ENCODE peak calls at places on chromosome 21, in seven cellular contexts. One of them, this sample, is unnamed.

GRCh38 chr21:38875694-38876492 is 70.2 kb downstream of the ETS2 start:
- DNase-seq in K562: no peak
- DNase-seq in left lung: no peak
- DNase-seq in heart left ventricle: no peak
- DNase-seq in NT2/D1: no peak
- DNase-seq in A673: no peak
- DNase-seq in HAP-1: no peak
- DNase-seq in this sample: no peak

GRCh38 chr21:41418956-41419680 is 6.9 kb upstream of the MX1 start:
- DNase-seq in K562: no peak
- DNase-seq in left lung: no peak
- DNase-seq in heart left ventricle: no peak
- DNase-seq in NT2/D1: no peak
- DNase-seq in A673: no peak
- DNase-seq in HAP-1: no peak
- DNase-seq in this sample: no peak

GRCh38 chr21:33541756-33542639 is at the start of gene GART:
- DNase-seq in K562: peak; percentile 86
- DNase-seq in left lung: peak; percentile 96
- DNase-seq in heart left ventricle: peak; percentile 86
- DNase-seq in NT2/D1: peak; percentile 83
- DNase-seq in A673: peak; percentile 90
- DNase-seq in HAP-1: peak; percentile 92
- DNase-seq in this sample: peak; percentile 89

GRCh38 chr21:41398831-41399230 is 27.2 kb upstream of the MX1 start:
- DNase-seq in K562: no peak
- DNase-seq in left lung: no peak
- DNase-seq in heart left ventricle: no peak
- DNase-seq in NT2/D1: no peak
- DNase-seq in A673: no peak
- DNase-seq in HAP-1: no peak
- DNase-seq in this sample: no peak

GRCh38 chr21:25735221-25735894 is 586 bp downstream of the GABPA start:
- DNase-seq in K562: peak; percentile 74
- DNase-seq in left lung: peak; percentile 94
- DNase-seq in heart left ventricle: peak; percentile 94
- DNase-seq in NT2/D1: peak; percentile 90
- DNase-seq in A673: peak; percentile 95
- DNase-seq in HAP-1: peak; percentile 94
- DNase-seq in this sample: peak; percentile 96

GRCh38 chr21:33659550-33659949 is 17.2 kb downstream of the ITSN1 start:
- DNase-seq in K562: no peak
- DNase-seq in left lung: no peak
- DNase-seq in heart left ventricle: no peak
- DNase-seq in NT2/D1: no peak
- DNase-seq in A673: no peak
- DNase-seq in HAP-1: no peak
- DNase-seq in this sample: no peak

GRCh38 chr21:40717008-40717407 is 129.9 kb downstream of the DSCAM start:
- DNase-seq in K562: no peak
- DNase-seq in left lung: no peak
- DNase-seq in heart left ventricle: no peak
- DNase-seq in NT2/D1: no peak
- DNase-seq in A673: no peak
- DNase-seq in HAP-1: no peak
- DNase-seq in this sample: no peak

GRCh38 chr21:39955326-39955725 is 88.1 kb downstream of the PCP4 start:
- DNase-seq in K562: no peak
- DNase-seq in left lung: no peak
- DNase-seq in heart left ventricle: no peak
- DNase-seq in NT2/D1: no peak
- DNase-seq in A673: no peak
- DNase-seq in HAP-1: no peak
- DNase-seq in this sample: no peak

GRCh38 chr21:33650929-33651505 is 8.7 kb downstream of the ITSN1 start:
- DNase-seq in K562: no peak
- DNase-seq in left lung: no peak
- DNase-seq in heart left ventricle: no peak
- DNase-seq in NT2/D1: no peak
- DNase-seq in A673: no peak
- DNase-seq in HAP-1: no peak
- DNase-seq in this sample: no peak

GRCh38 chr21:31929548-31929947 is 56.7 kb downstream of the HUNK start:
- DNase-seq in K562: no peak
- DNase-seq in left lung: no peak
- DNase-seq in heart left ventricle: no peak
- DNase-seq in NT2/D1: no peak
- DNase-seq in A673: no peak
- DNase-seq in HAP-1: no peak
- DNase-seq in this sample: no peak

GRCh38 chr21:38310619-38311018 is 53.8 kb downstream of the KCNJ15 start:
- DNase-seq in K562: no peak
- DNase-seq in left lung: no peak
- DNase-seq in heart left ventricle: no peak
- DNase-seq in NT2/D1: no peak
- DNase-seq in A673: no peak
- DNase-seq in HAP-1: no peak
- DNase-seq in this sample: no peak

GRCh38 chr21:17821121-17821520 is 2.0 kb upstream of the C21orf91 start:
- DNase-seq in K562: no peak
- DNase-seq in left lung: no peak
- DNase-seq in heart left ventricle: no peak
- DNase-seq in NT2/D1: no peak
- DNase-seq in A673: no peak
- DNase-seq in HAP-1: no peak
- DNase-seq in this sample: no peak

GRCh38 chr21:29643289-29643688 is 296.5 kb downstream of the GRIK1 start:
- DNase-seq in K562: no peak
- DNase-seq in left lung: no peak
- DNase-seq in heart left ventricle: no peak
- DNase-seq in NT2/D1: no peak
- DNase-seq in A673: no peak
- DNase-seq in HAP-1: no peak
- DNase-seq in this sample: no peak

GRCh38 chr21:17519965-17520364 is 7.1 kb downstream of the CXADR start:
- DNase-seq in K562: no peak
- DNase-seq in left lung: no peak
- DNase-seq in heart left ventricle: no peak
- DNase-seq in NT2/D1: no peak
- DNase-seq in A673: no peak
- DNase-seq in HAP-1: no peak
- DNase-seq in this sample: no peak

GRCh38 chr21:31162827-31163226 is 124.6 kb upstream of the KRTAP19-8 start:
- DNase-seq in K562: no peak
- DNase-seq in left lung: no peak
- DNase-seq in heart left ventricle: no peak
- DNase-seq in NT2/D1: no peak
- DNase-seq in A673: no peak
- DNase-seq in HAP-1: no peak
- DNase-seq in this sample: no peak

GRCh38 chr21:35309316-35309715 is 260.2 kb upstream of the RUNX1 start:
- DNase-seq in K562: no peak
- DNase-seq in left lung: no peak
- DNase-seq in heart left ventricle: no peak
- DNase-seq in NT2/D1: no peak
- DNase-seq in A673: no peak
- DNase-seq in HAP-1: no peak
- DNase-seq in this sample: no peak

GRCh38 chr21:17492415-17493168 is 20.3 kb upstream of the CXADR start:
- DNase-seq in K562: no peak
- DNase-seq in left lung: no peak
- DNase-seq in heart left ventricle: no peak
- DNase-seq in NT2/D1: no peak
- DNase-seq in A673: no peak
- DNase-seq in HAP-1: no peak
- DNase-seq in this sample: no peak

GRCh38 chr21:38622827-38623209 is 124.5 kb upstream of the ERG start:
- DNase-seq in K562: no peak
- DNase-seq in left lung: no peak
- DNase-seq in heart left ventricle: no peak
- DNase-seq in NT2/D1: no peak
- DNase-seq in A673: no peak
- DNase-seq in HAP-1: no peak
- DNase-seq in this sample: no peak

DNA sequence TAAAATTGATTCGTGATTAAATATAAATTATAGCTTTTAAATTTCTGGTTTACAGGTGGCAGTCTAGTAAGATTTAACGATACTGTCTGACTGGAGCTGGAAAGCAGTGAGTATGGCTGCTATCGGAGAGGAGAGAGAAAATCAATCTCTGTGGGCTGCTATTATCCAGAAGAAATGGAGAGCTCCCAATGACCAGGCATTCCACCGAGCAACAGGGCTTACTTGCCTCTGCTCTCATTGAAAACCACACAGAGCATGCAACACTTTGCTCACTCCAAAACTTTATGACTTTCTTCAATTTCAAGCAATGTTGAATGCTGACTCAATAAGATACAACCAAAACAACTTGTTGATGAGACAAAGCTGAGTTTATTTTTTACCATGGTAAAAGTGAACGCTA is 337.0 kb upstream of the NCAM2 start:
- DNase-seq in K562: no peak
- DNase-seq in left lung: no peak
- DNase-seq in heart left ventricle: no peak
- DNase-seq in NT2/D1: no peak
- DNase-seq in A673: no peak
- DNase-seq in HAP-1: peak; percentile 38
- DNase-seq in this sample: no peak
- H3K4me3 ChIP-seq in K562: no peak overlapping the region
- H3K4me3 ChIP-seq in left lung: no peak overlapping the region
- H3K4me3 ChIP-seq in heart left ventricle: no peak overlapping the region
- H3K4me3 ChIP-seq in NT2/D1: no peak overlapping the region
- H3K4me3 ChIP-seq in A673: no peak overlapping the region
- H3K4me3 ChIP-seq in HAP-1: peak overlapping the region; percentile 8
- H3K4me3 ChIP-seq in this sample: no peak overlapping the region

DNA sequence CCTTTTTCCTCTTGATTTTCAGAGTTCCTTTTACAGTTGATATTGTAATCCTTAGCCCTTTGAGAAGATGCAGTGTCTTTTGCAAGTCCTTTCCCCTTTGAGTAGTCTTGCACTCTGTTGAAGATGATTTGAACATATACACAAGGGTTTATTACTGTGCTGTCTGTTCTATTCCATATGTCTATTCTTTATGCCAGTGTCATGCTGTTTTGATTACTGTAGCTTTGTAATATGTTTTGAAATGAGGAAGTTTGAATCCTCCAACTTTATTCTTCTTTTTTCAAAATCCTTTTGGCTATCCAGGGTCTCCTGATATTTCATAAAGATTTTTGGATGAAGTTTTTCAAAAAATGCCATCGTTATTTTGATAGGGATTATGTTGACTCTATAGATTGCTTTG is 101.0 kb downstream of the POFUT2 start:
- DNase-seq in K562: no peak
- DNase-seq in left lung: no peak
- DNase-seq in heart left ventricle: no peak
- DNase-seq in NT2/D1: no peak
- DNase-seq in A673: no peak
- DNase-seq in HAP-1: no peak
- DNase-seq in this sample: no peak
- H3K36me3 ChIP-seq in K562: peaks cover 4% of the 10 kb centered on the region
- H3K36me3 ChIP-seq in left lung: peaks cover 4% of the 10 kb centered on the region
- H3K36me3 ChIP-seq in heart left ventricle: peaks cover 100% of the 10 kb centered on the region
- H3K36me3 ChIP-seq in NT2/D1: peaks cover 28% of the 10 kb centered on the region
- H3K36me3 ChIP-seq in A673: peaks cover 21% of the 10 kb centered on the region
- H3K36me3 ChIP-seq in HAP-1: peaks cover 9% of the 10 kb centered on the region
- H3K36me3 ChIP-seq in this sample: peaks cover 12% of the 10 kb centered on the region

GRCh38 chr21:36513430-36513829 is 33.5 kb upstream of the CLDN14 start:
- DNase-seq in K562: no peak
- DNase-seq in left lung: no peak
- DNase-seq in heart left ventricle: no peak
- DNase-seq in NT2/D1: no peak
- DNase-seq in A673: no peak
- DNase-seq in HAP-1: no peak
- DNase-seq in this sample: no peak
- H3K4me3 ChIP-seq in K562: no peak overlapping the region
- H3K4me3 ChIP-seq in left lung: no peak overlapping the region
- H3K4me3 ChIP-seq in heart left ventricle: no peak overlapping the region
- H3K4me3 ChIP-seq in NT2/D1: no peak overlapping the region
- H3K4me3 ChIP-seq in A673: no peak overlapping the region
- H3K4me3 ChIP-seq in HAP-1: no peak overlapping the region
- H3K4me3 ChIP-seq in this sample: no peak overlapping the region

GRCh38 chr21:42862123-42862475 is 17.2 kb downstream of the WDR4 start:
- DNase-seq in K562: no peak
- DNase-seq in left lung: peak; percentile 66
- DNase-seq in heart left ventricle: no peak
- DNase-seq in NT2/D1: no peak
- DNase-seq in A673: no peak
- DNase-seq in HAP-1: no peak
- DNase-seq in this sample: no peak

GRCh38 chr21:42858957-42859890 is 20.1 kb downstream of the WDR4 start:
- DNase-seq in K562: no peak
- DNase-seq in left lung: peak; percentile 59
- DNase-seq in heart left ventricle: no peak
- DNase-seq in NT2/D1: no peak
- DNase-seq in A673: no peak
- DNase-seq in HAP-1: no peak
- DNase-seq in this sample: no peak

GRCh38 chr21:42859891-42860230 is 19.5 kb downstream of the WDR4 start:
- DNase-seq in K562: no peak
- DNase-seq in left lung: peak; percentile 50
- DNase-seq in heart left ventricle: no peak
- DNase-seq in NT2/D1: no peak
- DNase-seq in A673: no peak
- DNase-seq in HAP-1: no peak
- DNase-seq in this sample: no peak

GRCh38 chr21:42861311-42862122 is 17.8 kb downstream of the WDR4 start:
- DNase-seq in K562: no peak
- DNase-seq in left lung: peak; percentile 66
- DNase-seq in heart left ventricle: no peak
- DNase-seq in NT2/D1: no peak
- DNase-seq in A673: peak; percentile 15
- DNase-seq in HAP-1: no peak
- DNase-seq in this sample: no peak

DNA sequence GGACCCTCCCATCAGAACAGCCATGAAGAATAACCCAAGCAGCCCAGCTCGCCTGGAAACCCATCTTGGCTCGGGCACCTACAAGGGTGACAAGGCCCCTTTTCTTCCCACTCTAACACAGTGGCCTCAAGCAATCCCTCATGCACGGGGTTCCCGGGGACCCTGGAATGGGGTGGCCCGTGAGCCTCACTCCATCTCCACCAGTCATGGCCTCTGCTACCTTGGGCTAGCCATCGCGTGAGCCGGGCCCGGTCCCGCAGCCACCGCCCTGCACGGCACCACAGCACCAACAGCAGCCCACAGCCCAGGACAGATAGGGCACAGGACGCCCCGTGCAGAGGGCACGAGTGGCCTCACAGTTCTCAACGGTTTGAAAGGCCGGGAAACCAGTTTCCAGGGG is 19.0 kb downstream of the WDR4 start:
- DNase-seq in K562: no peak
- DNase-seq in left lung: peak; percentile 62
- DNase-seq in heart left ventricle: no peak
- DNase-seq in NT2/D1: no peak
- DNase-seq in A673: no peak
- DNase-seq in HAP-1: no peak
- DNase-seq in this sample: no peak
- H3K36me3 ChIP-seq in K562: peaks cover 95% of the 10 kb centered on the region
- H3K36me3 ChIP-seq in left lung: no peaks in the 10 kb centered on the region
- H3K36me3 ChIP-seq in heart left ventricle: peaks cover 59% of the 10 kb centered on the region
- H3K36me3 ChIP-seq in NT2/D1: peaks cover 94% of the 10 kb centered on the region
- H3K36me3 ChIP-seq in A673: peaks cover 68% of the 10 kb centered on the region
- H3K36me3 ChIP-seq in HAP-1: peaks cover 93% of the 10 kb centered on the region
- H3K36me3 ChIP-seq in this sample: no peaks in the 10 kb centered on the region

GRCh38 chr21:24220466-24220865 is 1386.8 kb downstream of the MRPL39 start:
- DNase-seq in K562: no peak
- DNase-seq in left lung: no peak
- DNase-seq in heart left ventricle: no peak
- DNase-seq in NT2/D1: no peak
- DNase-seq in A673: no peak
- DNase-seq in HAP-1: no peak
- DNase-seq in this sample: no peak
- H3K4me3 ChIP-seq in K562: no peak overlapping the region
- H3K4me3 ChIP-seq in left lung: no peak overlapping the region
- H3K4me3 ChIP-seq in heart left ventricle: no peak overlapping the region
- H3K4me3 ChIP-seq in NT2/D1: no peak overlapping the region
- H3K4me3 ChIP-seq in A673: no peak overlapping the region
- H3K4me3 ChIP-seq in HAP-1: no peak overlapping the region
- H3K4me3 ChIP-seq in this sample: no peak overlapping the region